ENCODE peak calls at places on chromosome 19, in seven cellular contexts. One of them, this sample, is unnamed.

GRCh38 chr19:55645512-55645881 is 2.0 kb downstream of the ZNF581 start:
- DNase-seq in glutamatergic neuron: no peak
- DNase-seq in cardiac fibroblast: no peak
- DNase-seq in stimulated activated CD8-positive, alpha-beta memory T cell treated with anti-CD3 and anti-CD28 coated beads, Interleukin-2, amount 100 ng/mL, for 48 hours: no peak
- DNase-seq in Peyer's patch: no peak
- DNase-seq in stimulated activated CD4-positive, alpha-beta T cell treated with anti-CD3 and anti-CD28 coated beads, Interleukin-4, amount 100 ng/mL, for 1 hour: no peak
- DNase-seq in astrocyte of the spinal cord: no peak
- DNase-seq in this sample: no peak

GRCh38 chr19:41323023-41323422 is 13.1 kb downstream of the CCDC97 start:
- DNase-seq in astrocyte of the spinal cord: peak
- DNase-seq in glutamatergic neuron: no peak
- DNase-seq in stimulated activated CD8-positive, alpha-beta memory T cell treated with anti-CD3 and anti-CD28 coated beads, Interleukin-2, amount 100 ng/mL, for 48 hours: no peak
- DNase-seq in stimulated activated CD4-positive, alpha-beta T cell treated with anti-CD3 and anti-CD28 coated beads, Interleukin-4, amount 100 ng/mL, for 1 hour: no peak
- DNase-seq in cardiac fibroblast: peak
- DNase-seq in Peyer's patch: no peak
- DNase-seq in this sample: no peak

GRCh38 chr19:18896421-18896841 is 473 bp upstream of the CERS1 start:
- DNase-seq in glutamatergic neuron: no peak
- DNase-seq in stimulated activated CD8-positive, alpha-beta memory T cell treated with anti-CD3 and anti-CD28 coated beads, Interleukin-2, amount 100 ng/mL, for 48 hours: no peak
- DNase-seq in cardiac fibroblast: no peak
- DNase-seq in stimulated activated CD4-positive, alpha-beta T cell treated with anti-CD3 and anti-CD28 coated beads, Interleukin-4, amount 100 ng/mL, for 1 hour: no peak
- DNase-seq in Peyer's patch: no peak
- DNase-seq in astrocyte of the spinal cord: no peak
- DNase-seq in this sample: no peak

GRCh38 chr19:34468400-34468799 is 13.2 kb upstream of the WTIP start:
- DNase-seq in cardiac fibroblast: peak
- DNase-seq in Peyer's patch: no peak
- DNase-seq in stimulated activated CD4-positive, alpha-beta T cell treated with anti-CD3 and anti-CD28 coated beads, Interleukin-4, amount 100 ng/mL, for 1 hour: no peak
- DNase-seq in glutamatergic neuron: no peak
- DNase-seq in stimulated activated CD8-positive, alpha-beta memory T cell treated with anti-CD3 and anti-CD28 coated beads, Interleukin-2, amount 100 ng/mL, for 48 hours: no peak
- DNase-seq in astrocyte of the spinal cord: no peak
- DNase-seq in this sample: no peak

GRCh38 chr19:3131168-3131567 is 4.7 kb upstream of the GNA15 start:
- DNase-seq in astrocyte of the spinal cord: no peak
- DNase-seq in Peyer's patch: no peak
- DNase-seq in cardiac fibroblast: no peak
- DNase-seq in stimulated activated CD4-positive, alpha-beta T cell treated with anti-CD3 and anti-CD28 coated beads, Interleukin-4, amount 100 ng/mL, for 1 hour: no peak
- DNase-seq in stimulated activated CD8-positive, alpha-beta memory T cell treated with anti-CD3 and anti-CD28 coated beads, Interleukin-2, amount 100 ng/mL, for 48 hours: no peak
- DNase-seq in glutamatergic neuron: no peak
- DNase-seq in this sample: no peak

GRCh38 chr19:29663861-29664752 is 1.2 kb upstream of the PLEKHF1 start:
- DNase-seq in Peyer's patch: peak
- DNase-seq in stimulated activated CD8-positive, alpha-beta memory T cell treated with anti-CD3 and anti-CD28 coated beads, Interleukin-2, amount 100 ng/mL, for 48 hours: no peak
- DNase-seq in stimulated activated CD4-positive, alpha-beta T cell treated with anti-CD3 and anti-CD28 coated beads, Interleukin-4, amount 100 ng/mL, for 1 hour: no peak
- DNase-seq in cardiac fibroblast: no peak
- DNase-seq in glutamatergic neuron: no peak
- DNase-seq in astrocyte of the spinal cord: peak
- DNase-seq in this sample: peak

GRCh38 chr19:11164879-11165406 is 9.4 kb upstream of the SPC24 start:
- DNase-seq in stimulated activated CD8-positive, alpha-beta memory T cell treated with anti-CD3 and anti-CD28 coated beads, Interleukin-2, amount 100 ng/mL, for 48 hours: no peak
- DNase-seq in glutamatergic neuron: no peak
- DNase-seq in stimulated activated CD4-positive, alpha-beta T cell treated with anti-CD3 and anti-CD28 coated beads, Interleukin-4, amount 100 ng/mL, for 1 hour: no peak
- DNase-seq in astrocyte of the spinal cord: peak
- DNase-seq in cardiac fibroblast: peak
- DNase-seq in Peyer's patch: peak
- DNase-seq in this sample: no peak

GRCh38 chr19:45476349-45476717 is 8.5 kb downstream of the FOSB start:
- DNase-seq in Peyer's patch: no peak
- DNase-seq in cardiac fibroblast: no peak
- DNase-seq in stimulated activated CD8-positive, alpha-beta memory T cell treated with anti-CD3 and anti-CD28 coated beads, Interleukin-2, amount 100 ng/mL, for 48 hours: no peak
- DNase-seq in stimulated activated CD4-positive, alpha-beta T cell treated with anti-CD3 and anti-CD28 coated beads, Interleukin-4, amount 100 ng/mL, for 1 hour: no peak
- DNase-seq in glutamatergic neuron: no peak
- DNase-seq in astrocyte of the spinal cord: peak
- DNase-seq in this sample: no peak

GRCh38 chr19:19463348-19464117 is 51.8 kb downstream of the TSSK6 start:
- DNase-seq in glutamatergic neuron: no peak
- DNase-seq in cardiac fibroblast: peak
- DNase-seq in Peyer's patch: no peak
- DNase-seq in stimulated activated CD4-positive, alpha-beta T cell treated with anti-CD3 and anti-CD28 coated beads, Interleukin-4, amount 100 ng/mL, for 1 hour: no peak
- DNase-seq in astrocyte of the spinal cord: peak
- DNase-seq in stimulated activated CD8-positive, alpha-beta memory T cell treated with anti-CD3 and anti-CD28 coated beads, Interleukin-2, amount 100 ng/mL, for 48 hours: no peak
- DNase-seq in this sample: no peak

GRCh38 chr19:38733241-38733492 is 11.1 kb downstream of the CAPN12 start:
- DNase-seq in glutamatergic neuron: no peak
- DNase-seq in stimulated activated CD8-positive, alpha-beta memory T cell treated with anti-CD3 and anti-CD28 coated beads, Interleukin-2, amount 100 ng/mL, for 48 hours: no peak
- DNase-seq in astrocyte of the spinal cord: no peak
- DNase-seq in cardiac fibroblast: no peak
- DNase-seq in stimulated activated CD4-positive, alpha-beta T cell treated with anti-CD3 and anti-CD28 coated beads, Interleukin-4, amount 100 ng/mL, for 1 hour: no peak
- DNase-seq in Peyer's patch: no peak
- DNase-seq in this sample: no peak

GRCh38 chr19:38079926-38080380 is 144.1 kb downstream of the DPF1 start:
- DNase-seq in cardiac fibroblast: peak
- DNase-seq in astrocyte of the spinal cord: peak
- DNase-seq in Peyer's patch: no peak
- DNase-seq in glutamatergic neuron: no peak
- DNase-seq in stimulated activated CD8-positive, alpha-beta memory T cell treated with anti-CD3 and anti-CD28 coated beads, Interleukin-2, amount 100 ng/mL, for 48 hours: no peak
- DNase-seq in stimulated activated CD4-positive, alpha-beta T cell treated with anti-CD3 and anti-CD28 coated beads, Interleukin-4, amount 100 ng/mL, for 1 hour: no peak
- DNase-seq in this sample: peak

GRCh38 chr19:39645800-39646411 is 9.8 kb upstream of the LGALS16 start:
- DNase-seq in astrocyte of the spinal cord: peak
- DNase-seq in glutamatergic neuron: no peak
- DNase-seq in cardiac fibroblast: peak
- DNase-seq in Peyer's patch: no peak
- DNase-seq in stimulated activated CD4-positive, alpha-beta T cell treated with anti-CD3 and anti-CD28 coated beads, Interleukin-4, amount 100 ng/mL, for 1 hour: peak
- DNase-seq in stimulated activated CD8-positive, alpha-beta memory T cell treated with anti-CD3 and anti-CD28 coated beads, Interleukin-2, amount 100 ng/mL, for 48 hours: no peak
- DNase-seq in this sample: no peak

GRCh38 chr19:2389594-2389993 is 29.5 kb downstream of the TMPRSS9 start:
- DNase-seq in stimulated activated CD8-positive, alpha-beta memory T cell treated with anti-CD3 and anti-CD28 coated beads, Interleukin-2, amount 100 ng/mL, for 48 hours: no peak
- DNase-seq in glutamatergic neuron: no peak
- DNase-seq in astrocyte of the spinal cord: no peak
- DNase-seq in cardiac fibroblast: no peak
- DNase-seq in stimulated activated CD4-positive, alpha-beta T cell treated with anti-CD3 and anti-CD28 coated beads, Interleukin-4, amount 100 ng/mL, for 1 hour: no peak
- DNase-seq in Peyer's patch: no peak
- DNase-seq in this sample: no peak

GRCh38 chr19:50874185-50874584 is 946 bp downstream of the KLK2 start:
- DNase-seq in cardiac fibroblast: no peak
- DNase-seq in Peyer's patch: no peak
- DNase-seq in stimulated activated CD8-positive, alpha-beta memory T cell treated with anti-CD3 and anti-CD28 coated beads, Interleukin-2, amount 100 ng/mL, for 48 hours: no peak
- DNase-seq in glutamatergic neuron: no peak
- DNase-seq in stimulated activated CD4-positive, alpha-beta T cell treated with anti-CD3 and anti-CD28 coated beads, Interleukin-4, amount 100 ng/mL, for 1 hour: no peak
- DNase-seq in astrocyte of the spinal cord: no peak
- DNase-seq in this sample: no peak

GRCh38 chr19:3538965-3539742 is at the start of gene TEKTIP1:
- DNase-seq in Peyer's patch: no peak
- DNase-seq in astrocyte of the spinal cord: no peak
- DNase-seq in stimulated activated CD8-positive, alpha-beta memory T cell treated with anti-CD3 and anti-CD28 coated beads, Interleukin-2, amount 100 ng/mL, for 48 hours: no peak
- DNase-seq in glutamatergic neuron: peak
- DNase-seq in stimulated activated CD4-positive, alpha-beta T cell treated with anti-CD3 and anti-CD28 coated beads, Interleukin-4, amount 100 ng/mL, for 1 hour: no peak
- DNase-seq in cardiac fibroblast: no peak
- DNase-seq in this sample: peak

GRCh38 chr19:11444059-11444458 is 8.6 kb downstream of the PRKCSH start:
- DNase-seq in stimulated activated CD8-positive, alpha-beta memory T cell treated with anti-CD3 and anti-CD28 coated beads, Interleukin-2, amount 100 ng/mL, for 48 hours: no peak
- DNase-seq in glutamatergic neuron: no peak
- DNase-seq in astrocyte of the spinal cord: no peak
- DNase-seq in Peyer's patch: no peak
- DNase-seq in cardiac fibroblast: no peak
- DNase-seq in stimulated activated CD4-positive, alpha-beta T cell treated with anti-CD3 and anti-CD28 coated beads, Interleukin-4, amount 100 ng/mL, for 1 hour: no peak
- DNase-seq in this sample: no peak

GRCh38 chr19:33772858-33773180 is 23.9 kb upstream of the KCTD15 start:
- DNase-seq in cardiac fibroblast: no peak
- DNase-seq in glutamatergic neuron: no peak
- DNase-seq in Peyer's patch: no peak
- DNase-seq in stimulated activated CD4-positive, alpha-beta T cell treated with anti-CD3 and anti-CD28 coated beads, Interleukin-4, amount 100 ng/mL, for 1 hour: no peak
- DNase-seq in astrocyte of the spinal cord: no peak
- DNase-seq in stimulated activated CD8-positive, alpha-beta memory T cell treated with anti-CD3 and anti-CD28 coated beads, Interleukin-2, amount 100 ng/mL, for 48 hours: no peak
- DNase-seq in this sample: no peak

GRCh38 chr19:10884273-10884672 is 12.9 kb downstream of the CARM1 start:
- DNase-seq in Peyer's patch: no peak
- DNase-seq in astrocyte of the spinal cord: peak
- DNase-seq in stimulated activated CD4-positive, alpha-beta T cell treated with anti-CD3 and anti-CD28 coated beads, Interleukin-4, amount 100 ng/mL, for 1 hour: no peak
- DNase-seq in glutamatergic neuron: no peak
- DNase-seq in cardiac fibroblast: peak
- DNase-seq in stimulated activated CD8-positive, alpha-beta memory T cell treated with anti-CD3 and anti-CD28 coated beads, Interleukin-2, amount 100 ng/mL, for 48 hours: no peak
- DNase-seq in this sample: no peak

GRCh38 chr19:13887529-13887928 is 10.6 kb downstream of the NANOS3 start:
- DNase-seq in Peyer's patch: no peak
- DNase-seq in stimulated activated CD4-positive, alpha-beta T cell treated with anti-CD3 and anti-CD28 coated beads, Interleukin-4, amount 100 ng/mL, for 1 hour: no peak
- DNase-seq in astrocyte of the spinal cord: no peak
- DNase-seq in stimulated activated CD8-positive, alpha-beta memory T cell treated with anti-CD3 and anti-CD28 coated beads, Interleukin-2, amount 100 ng/mL, for 48 hours: no peak
- DNase-seq in cardiac fibroblast: peak
- DNase-seq in glutamatergic neuron: no peak
- DNase-seq in this sample: no peak

This sample was measured in SJSA1.